ENCODE peak calls at places on chromosomes 4 and X, in seven cellular contexts. Y is HepG2; M is coronary artery; I is cardiac muscle cell; V is neural progenitor cell; P is naive thymus-derived CD4-positive, alpha-beta T cell; X is keratinocyte. H is an unnamed sample.

GRCh38 chrX:44674906-44675305 is 132.2 kb upstream of the FUNDC1 start:
- DNase-seq in Y (no peak), M (no peak), I (no peak), V (no peak), P (no peak), X (no peak), H (no peak)

GRCh38 chrX:17377047-17377692 is 2.2 kb downstream of the NHS start:
- DNase-seq in Y (no peak), M (peak; percentile 76), I (peak; percentile 38), V (peak; percentile 69), P (no peak), X (no peak), H (peak; percentile 1)

GRCh38 chr4:145736241-145736831 is 56.4 kb downstream of the C4orf51 start:
- DNase-seq in Y (no peak), M (peak; percentile 84), I (peak; percentile 65), V (no peak), P (no peak), X (no peak), H (no peak)

GRCh38 chr4:169540774-169541173 is 71.6 kb downstream of the NEK1 start:
- DNase-seq in Y (no peak), M (no peak), I (peak; percentile 6), V (no peak), P (no peak), X (no peak), H (no peak)

GRCh38 chrX:17174671-17175070 is 200.3 kb upstream of the NHS start:
- DNase-seq in Y (no peak), M (no peak), I (no peak), V (no peak), P (no peak), X (no peak), H (no peak)

GRCh38 chr4:44583393-44583792 is 68.0 kb downstream of the YIPF7 start:
- DNase-seq in Y (no peak), M (no peak), I (no peak), V (peak; percentile 21), P (no peak), X (no peak), H (no peak)

GRCh38 chr4:46329118-46329976 is 60.6 kb downstream of the GABRA2 start:
- DNase-seq in Y (peak; percentile 46), M (no peak), I (peak; percentile 77), V (peak; percentile 78), P (no peak), X (no peak), H (no peak)

GRCh38 chr4:119833611-119834010 is 205.0 kb upstream of the PDE5A start:
- DNase-seq in Y (no peak), M (no peak), I (no peak), V (no peak), P (no peak), X (no peak), H (no peak)

GRCh38 chr4:76216975-76217814 is 3.6 kb upstream of the SCARB2 start:
- DNase-seq in Y (no peak), M (no peak), I (no peak), V (no peak), P (no peak), X (no peak), H (no peak)

GRCh38 chrX:7170903-7171302 is 22.9 kb upstream of the PUDP start:
- DNase-seq in Y (peak; percentile 29), M (no peak), I (peak; percentile 13), V (no peak), P (peak; percentile 16), X (no peak), H (peak; percentile 13)

GRCh38 chrX:139156356-139156755 is 374.2 kb upstream of the F9 start:
- DNase-seq in Y (no peak), M (no peak), I (no peak), V (no peak), P (no peak), X (no peak), H (no peak)

GRCh38 chr4:54588404-54588803 is 69.4 kb upstream of the KIT start:
- DNase-seq in Y (no peak), M (no peak), I (peak; percentile 17), V (no peak), P (no peak), X (peak; percentile 33), H (no peak)

GRCh38 chrX:116239944-116240391 is 69.4 kb downstream of the AGTR2 start:
- DNase-seq in Y (no peak), M (no peak), I (peak; percentile 40), V (no peak), P (no peak), X (peak; percentile 2), H (no peak)

GRCh38 chrX:43949669-43950068 is 23.5 kb downstream of the NDP start:
- DNase-seq in Y (peak; percentile 10), M (no peak), I (no peak), V (peak; percentile 78), P (peak; percentile 23), X (no peak), H (peak; percentile 14)

GRCh38 chrX:2670978-2671377 is 20.1 kb upstream of the CD99 start:
- DNase-seq in Y (no peak), M (no peak), I (no peak), V (no peak), P (no peak), X (no peak), H (no peak)

GRCh38 chr4:82287720-82288119 is 86.1 kb downstream of the HNRNPD start:
- DNase-seq in Y (no peak), M (no peak), I (no peak), V (no peak), P (no peak), X (no peak), H (peak; percentile 23)

GRCh38 chr4:1857931-1858330 is 2.0 kb upstream of the LETM1 start:
- DNase-seq in Y (no peak), M (no peak), I (no peak), V (no peak), P (no peak), X (no peak), H (no peak)

GRCh38 chr4:182897601-182898478 is 19.3 kb downstream of the DCTD start:
- DNase-seq in Y (peak; percentile 94), M (no peak), I (no peak), V (no peak), P (no peak), X (no peak), H (no peak)

GRCh38 chr4:92381640-92382039 is 77.9 kb downstream of the GRID2 start:
- DNase-seq in Y (no peak), M (no peak), I (peak; percentile 34), V (no peak), P (no peak), X (no peak), H (no peak)

GRCh38 chrX:71659342-71659741 is 8.0 kb upstream of the LOC101059915 start:
- DNase-seq in Y (no peak), M (no peak), I (no peak), V (no peak), P (no peak), X (no peak), H (no peak)

DNA sequence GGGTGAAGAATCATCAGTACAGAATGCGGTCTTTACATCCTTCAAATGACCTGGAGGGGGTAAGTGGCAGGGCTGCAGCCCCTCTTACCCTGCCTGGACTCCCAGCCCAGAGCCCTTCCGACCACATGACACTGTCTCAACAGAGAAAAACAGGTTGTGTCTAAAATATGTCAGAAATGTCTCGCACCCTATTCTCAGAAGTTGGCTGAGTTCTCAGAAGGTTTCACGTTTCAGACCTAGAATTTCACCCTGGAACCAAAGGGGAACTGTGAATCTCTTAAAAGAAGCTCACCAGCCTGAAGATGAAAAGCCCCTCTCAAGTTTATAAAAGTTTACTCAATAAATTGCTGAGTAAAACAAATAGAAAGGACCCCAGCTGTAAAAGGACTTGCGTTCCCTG is 7.0 kb upstream of the CRMP1 start:
- DNase-seq in Y (no peak), M (no peak), I (no peak), V (no peak), P (no peak), X (no peak), H (no peak)
- H3K27ac ChIP-seq in Y (no peak overlapping the region), M (no peak overlapping the region), I (no peak overlapping the region), V (no peak overlapping the region), P (no peak overlapping the region), X (no peak overlapping the region), H (no peak overlapping the region)

GRCh38 chrX:130885996-130886395 is 17.0 kb downstream of the ENOX2 start:
- DNase-seq in Y (no peak), M (no peak), I (no peak), V (no peak), P (no peak), X (no peak), H (peak; percentile 30)

GRCh38 chrX:130884627-130885026 is 18.4 kb downstream of the ENOX2 start:
- DNase-seq in Y (no peak), M (no peak), I (no peak), V (no peak), P (no peak), X (no peak), H (no peak)

GRCh38 chrX:130887392-130887791 is 15.6 kb downstream of the ENOX2 start:
- DNase-seq in Y (no peak), M (no peak), I (no peak), V (no peak), P (no peak), X (no peak), H (no peak)

GRCh38 chrX:130885508-130885907 is 17.5 kb downstream of the ENOX2 start:
- DNase-seq in Y (no peak), M (no peak), I (no peak), V (no peak), P (no peak), X (no peak), H (no peak)
- H3K4me3 ChIP-seq in Y (no peak overlapping the region), M (peak overlapping the region; percentile 49), I (peak overlapping the region; percentile 13), V (no peak overlapping the region), P (no peak overlapping the region), X (no peak overlapping the region), H (peak overlapping the region; percentile 87)

DNA sequence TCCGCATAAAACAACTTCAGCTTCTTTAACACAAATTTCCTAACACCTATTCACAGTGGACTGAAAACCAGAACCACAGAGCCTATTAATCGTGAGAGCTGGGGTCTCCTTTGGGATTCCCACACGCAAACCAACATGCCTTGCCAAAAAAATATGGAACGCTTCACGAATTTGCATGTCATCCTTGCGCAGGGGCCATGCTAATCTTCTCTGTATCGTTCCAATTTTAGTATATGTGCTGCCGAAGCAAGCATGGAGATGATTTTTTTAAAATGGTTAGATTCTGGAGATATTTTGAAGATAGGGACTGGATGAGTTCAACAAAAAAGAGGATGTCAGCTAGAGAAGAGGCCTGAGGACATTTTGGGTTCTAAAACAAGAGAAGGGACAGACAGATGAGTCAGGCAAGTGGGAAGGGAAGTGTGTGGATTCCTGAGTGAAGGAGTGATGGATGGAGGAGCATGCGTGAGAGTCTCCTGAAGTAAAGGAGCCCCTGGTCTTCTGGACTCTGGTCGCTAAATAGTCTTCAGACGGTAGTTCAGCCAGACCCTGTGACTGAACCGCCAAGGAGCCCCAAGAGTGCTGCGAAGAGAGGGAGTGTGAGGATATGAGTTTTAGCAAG is 9.5 kb upstream of the GATA1 start:
- DNase-seq in Y (no peak), M (no peak), I (no peak), V (no peak), P (no peak), X (no peak), H (no peak)
- H3K27ac ChIP-seq in Y (no peak overlapping the region), M (no peak overlapping the region), I (no peak overlapping the region), V (no peak overlapping the region), P (no peak overlapping the region), X (no peak overlapping the region), H (no peak overlapping the region)

DNA sequence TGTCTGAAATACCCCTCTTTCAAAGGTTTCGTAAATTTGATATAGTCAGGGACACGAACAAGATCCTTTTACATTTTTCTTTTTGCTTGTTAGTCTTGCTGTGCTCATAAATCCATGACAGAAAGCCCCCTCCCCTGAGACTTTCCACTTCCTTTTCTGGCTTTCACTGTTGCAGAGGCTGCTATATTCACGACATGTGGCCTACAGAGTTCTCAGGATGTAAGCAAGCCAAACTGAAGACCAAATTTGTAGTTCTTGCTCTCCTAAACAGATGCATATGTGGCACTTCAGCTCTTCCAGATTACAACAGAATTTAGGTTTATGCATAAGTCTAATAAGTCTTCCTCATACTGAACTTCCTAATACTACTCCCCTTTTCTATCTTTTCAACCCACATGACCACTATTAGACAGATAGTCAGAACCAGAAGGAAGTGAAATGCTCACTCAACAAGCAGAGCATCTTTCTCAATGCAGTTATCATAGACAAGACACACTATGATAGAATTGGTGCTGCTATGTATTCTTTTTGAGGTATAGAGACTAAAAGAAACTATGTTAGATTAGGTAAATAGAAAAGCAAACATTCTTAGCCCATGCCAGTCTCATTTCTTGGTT is 15.0 kb downstream of the BTK start:
- DNase-seq in Y (no peak), M (no peak), I (no peak), V (no peak), P (no peak), X (no peak), H (no peak)
- H3K4me3 ChIP-seq in Y (no peak overlapping the region), M (no peak overlapping the region), I (no peak overlapping the region), V (no peak overlapping the region), P (no peak overlapping the region), X (no peak overlapping the region), H (no peak overlapping the region)